ENCODE peak calls at places on chromosomes 4 and X, in six cellular contexts. A is body of pancreas, Q is thyroid gland, I is colonic mucosa, U is WTC11, B is Calu3. P is an unnamed sample.

GRCh38 chr4:152363086-152363485 is 172.8 kb downstream of the FBXW7 start:
- DNase-seq in Q (no peak), I (no peak), U (no peak), B (no peak), A (no peak), P (no peak)

GRCh38 chrX:107449490-107450175 is at the start of gene FRMPD3:
- DNase-seq in Q (peak), A (no peak), U (no peak), I (no peak), B (peak), P (no peak)

GRCh38 chr4:16165931-16166330 is 60.3 kb downstream of the TAPT1 start:
- DNase-seq in B (no peak), I (no peak), A (no peak), Q (no peak), U (no peak), P (no peak)

GRCh38 chr4:32268949-32269348 is 1548.8 kb downstream of the PCDH7 start:
- DNase-seq in I (no peak), B (no peak), Q (no peak), A (no peak), U (no peak), P (no peak)

GRCh38 chr4:8266088-8266487 is 3.5 kb upstream of the HTRA3 start:
- DNase-seq in A (no peak), U (no peak), I (no peak), Q (no peak), B (no peak), P (no peak)

GRCh38 chr4:187612211-187612780 is 383.3 kb upstream of the ZFP42 start:
- DNase-seq in A (no peak), I (no peak), B (no peak), U (no peak), Q (no peak), P (no peak)

GRCh38 chrX:15471016-15471415 is 22.1 kb downstream of the PIR start:
- DNase-seq in Q (peak), I (peak), A (peak), B (peak), U (peak), P (no peak)

GRCh38 chr4:127648061-127648460 is 15.3 kb downstream of the INTU start:
- DNase-seq in Q (peak), B (no peak), U (no peak), A (no peak), I (no peak), P (no peak)

GRCh38 chr4:163142246-163142645 is 24.4 kb downstream of the NAF1 start:
- DNase-seq in B (no peak), I (no peak), U (no peak), Q (no peak), A (no peak), P (no peak)

GRCh38 chr4:167234388-167234881 is at the start of gene SPOCK3:
- DNase-seq in U (peak), Q (peak), I (no peak), A (peak), B (peak), P (peak)

GRCh38 chr4:7242766-7243165 is 50.4 kb downstream of the SORCS2 start:
- DNase-seq in U (no peak), I (no peak), B (no peak), Q (no peak), A (no peak), P (no peak)

GRCh38 chr4:174629265-174629664 is 107.0 kb upstream of the HPGD start:
- DNase-seq in U (no peak), Q (no peak), A (no peak), B (no peak), I (no peak), P (no peak)

GRCh38 chr4:77073981-77074865 is 1.6 kb downstream of the CCNI start:
- DNase-seq in I (no peak), U (no peak), B (no peak), Q (no peak), A (no peak), P (no peak)

GRCh38 chr4:81562093-81562492 is 90.4 kb upstream of the RASGEF1B start:
- DNase-seq in I (no peak), Q (no peak), B (no peak), A (no peak), U (no peak), P (no peak)

GRCh38 chr4:161828061-161828460 is 335.7 kb downstream of the FSTL5 start:
- DNase-seq in U (no peak), Q (no peak), A (no peak), B (no peak), I (no peak), P (no peak)

GRCh38 chr4:147782087-147782781 is 50.3 kb downstream of the ARHGAP10 start:
- DNase-seq in A (no peak), Q (no peak), I (no peak), B (no peak), U (no peak), P (no peak)

GRCh38 chr4:42331914-42332368 is 65.3 kb upstream of the SHISA3 start:
- DNase-seq in A (no peak), Q (no peak), U (no peak), I (no peak), B (no peak), P (no peak)

GRCh38 chr4:41505161-41505653 is 32.8 kb upstream of the LIMCH1 start:
- DNase-seq in B (peak), I (no peak), Q (peak), U (no peak), A (peak), P (no peak)

GRCh38 chr4:113881256-113881655 is 98.2 kb downstream of the ARSJ start:
- DNase-seq in I (no peak), A (no peak), B (no peak), Q (no peak), U (no peak), P (no peak)

GRCh38 chrX:84729408-84729807 is 227.2 kb upstream of the HDX start:
- DNase-seq in I (no peak), A (no peak), U (no peak), B (no peak), Q (no peak), P (no peak)

GRCh38 chrX:19127649-19128168 is 5.4 kb upstream of the ADGRG2 start:
- DNase-seq in I (no peak), Q (no peak), U (no peak), A (no peak), B (no peak), P (no peak)

GRCh38 chr4:169005453-169006099 is 4.5 kb downstream of the CBR4 start:
- DNase-seq in Q (no peak), I (no peak), A (no peak), U (no peak), B (no peak), P (no peak)

GRCh38 chrX:16828126-16828908 is 41.8 kb downstream of the RBBP7 start:
- DNase-seq in U (no peak), Q (peak), I (no peak), A (peak), B (no peak), P (no peak)

DNA sequence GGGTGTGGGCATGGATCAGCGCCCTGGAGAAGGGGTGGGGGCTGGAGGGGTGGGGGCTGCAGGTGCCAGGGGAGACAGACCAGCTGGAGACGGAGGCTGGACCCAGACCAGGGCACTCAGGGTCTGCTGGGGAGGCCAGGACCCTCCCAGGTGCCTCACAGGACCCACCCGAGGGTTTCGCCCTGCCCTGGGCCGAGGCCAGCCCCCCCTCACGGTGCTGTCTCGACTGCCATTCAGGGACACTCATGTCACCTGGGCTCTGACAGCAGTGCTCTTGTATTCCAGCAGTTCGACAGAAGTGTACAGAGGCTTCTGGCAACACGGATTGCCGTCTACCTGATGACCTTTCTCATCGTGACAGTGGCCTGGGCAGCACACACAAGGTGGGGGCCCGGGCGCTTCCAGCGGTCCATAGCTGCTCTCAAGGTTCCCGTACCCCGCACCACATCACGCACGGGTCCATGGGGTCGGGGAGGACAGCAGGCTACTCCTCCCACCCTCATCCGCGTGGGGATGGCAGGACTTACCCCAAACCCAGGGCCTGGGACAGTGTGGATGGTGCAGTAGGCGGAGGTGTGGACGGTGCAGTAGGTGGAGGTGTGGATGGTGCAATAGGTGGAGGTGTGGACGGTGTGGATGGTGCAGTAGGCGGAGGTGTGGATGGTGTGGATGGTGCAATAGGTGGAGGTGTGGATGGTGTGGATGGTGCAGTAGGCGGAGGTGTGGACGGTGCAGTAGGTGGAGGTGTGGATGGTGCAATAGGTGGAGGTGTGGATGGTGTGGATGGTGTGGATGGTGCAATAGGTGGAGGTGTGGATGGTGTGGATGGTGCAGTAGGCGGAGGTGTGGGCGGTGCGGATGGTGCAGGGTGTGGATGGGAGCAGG is 18.1 kb downstream of the TMEM175 start:
- DNase-seq in A (no peak), Q (no peak), I (peak), B (no peak), U (no peak), P (peak)
- TF ChIP-seq CTCF in A (no peak), Q (no peak), I (no peak), B (no peak), U (no peak), P (no peak)

GRCh38 chrX:102892103-102892502 is 45.0 kb upstream of the RAB40AL start:
- DNase-seq in Q (no peak), A (no peak), U (no peak), I (no peak), B (no peak), P (no peak)
- TF ChIP-seq CTCF in Q (no peak), A (no peak), U (no peak), I (no peak), B (no peak), P (no peak)

DNA sequence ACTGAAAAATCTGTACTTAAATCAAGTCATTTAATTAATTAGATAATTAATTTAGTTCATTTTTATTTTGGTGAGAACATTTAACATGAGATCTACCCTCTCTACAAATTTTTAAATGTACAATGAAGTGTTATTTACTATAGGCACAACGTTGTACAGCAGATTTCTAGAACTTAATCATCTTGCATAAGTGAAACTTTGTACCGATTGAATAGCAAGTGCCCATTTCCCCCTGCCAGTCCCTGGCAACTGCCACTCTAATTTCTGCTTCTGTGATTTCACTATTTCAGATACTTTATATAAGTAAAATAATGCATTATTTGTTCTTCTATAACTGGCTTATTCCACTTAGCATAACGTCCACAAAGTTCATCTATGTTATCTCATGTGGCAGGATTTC is 50.1 kb upstream of the SYTL5 start:
- DNase-seq in B (no peak), I (no peak), A (no peak), Q (no peak), U (no peak), P (no peak)
- TF ChIP-seq CTCF in B (no peak), I (no peak), A (no peak), Q (no peak), U (no peak), P (no peak)

DNA sequence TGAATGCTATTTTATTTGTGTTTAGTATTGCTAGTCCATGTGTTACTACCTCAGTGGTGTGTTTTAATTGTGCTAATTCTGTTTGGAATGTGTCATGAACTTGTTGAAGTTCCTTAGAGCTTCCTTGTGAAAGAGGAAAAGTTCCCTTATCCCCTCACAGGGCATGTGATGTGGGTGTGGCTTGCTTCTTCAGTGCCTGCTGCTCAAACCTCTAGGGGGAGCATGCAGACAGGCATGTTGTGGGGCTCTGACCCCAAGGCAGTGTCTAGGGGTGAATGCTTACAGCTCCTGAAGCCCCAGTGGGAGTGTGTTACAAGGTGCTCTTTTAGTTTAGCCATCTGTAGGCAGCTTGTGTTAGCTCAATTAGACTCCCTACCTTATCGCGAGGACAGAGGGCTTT is 86.5 kb downstream of the MAGED4 start:
- DNase-seq in B (peak), Q (no peak), I (no peak), U (peak), A (peak), P (no peak)
- TF ChIP-seq CTCF in B (peak), Q (no peak), I (no peak), U (no peak), A (peak), P (peak)

GRCh38 chr4:183659029-183659870 is at the start of the genes RWDD4 and TRAPPC11:
- DNase-seq in U (peak), I (peak), B (peak), A (peak), Q (peak), P (peak)

GRCh38 chr4:183659919-183660318 is 826 bp downstream of the TRAPPC11 start:
- DNase-seq in A (no peak), Q (no peak), U (no peak), B (no peak), I (no peak), P (no peak)

GRCh38 chr4:183657564-183657963 is 1.4 kb downstream of the RWDD4 start:
- DNase-seq in U (no peak), I (no peak), Q (no peak), B (no peak), A (no peak), P (no peak)

DNA sequence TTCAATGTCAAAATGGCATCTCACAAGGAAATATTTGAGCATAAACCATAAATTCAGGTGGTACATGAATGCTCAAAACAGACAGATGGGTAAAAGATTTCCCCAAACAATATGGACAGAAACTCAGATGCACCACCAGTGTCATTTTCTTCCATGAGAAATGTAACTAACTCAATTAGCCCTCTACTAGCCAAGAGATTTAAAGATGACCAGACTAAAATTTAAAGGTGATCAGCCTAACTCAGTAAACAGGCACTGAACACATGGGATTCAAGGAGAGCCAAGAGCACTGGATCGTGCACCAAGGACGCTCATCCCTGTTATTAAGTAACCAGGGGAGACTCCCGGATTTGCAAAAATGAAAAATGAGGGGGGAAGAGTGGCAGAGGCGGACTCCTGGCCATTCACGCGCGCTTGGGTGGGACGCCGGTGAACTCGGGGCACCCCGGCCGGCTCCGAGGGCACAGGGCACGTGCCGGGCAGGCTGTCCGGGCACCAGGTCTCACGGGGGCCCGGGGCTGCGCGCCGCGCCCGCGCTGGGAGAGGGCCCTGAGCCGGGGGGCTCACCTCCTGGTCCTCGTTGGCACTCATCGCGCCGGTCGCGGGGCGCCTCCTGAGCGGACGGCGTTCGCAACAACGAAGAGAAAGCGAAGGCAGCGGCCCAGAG is 490 bp downstream of the RWDD4 start:
- DNase-seq in U (peak), I (peak), A (peak), B (no peak), Q (peak), P (no peak)
- TF ChIP-seq CTCF in U (no peak), I (no peak), A (no peak), B (no peak), Q (no peak), P (peak)

DNA sequence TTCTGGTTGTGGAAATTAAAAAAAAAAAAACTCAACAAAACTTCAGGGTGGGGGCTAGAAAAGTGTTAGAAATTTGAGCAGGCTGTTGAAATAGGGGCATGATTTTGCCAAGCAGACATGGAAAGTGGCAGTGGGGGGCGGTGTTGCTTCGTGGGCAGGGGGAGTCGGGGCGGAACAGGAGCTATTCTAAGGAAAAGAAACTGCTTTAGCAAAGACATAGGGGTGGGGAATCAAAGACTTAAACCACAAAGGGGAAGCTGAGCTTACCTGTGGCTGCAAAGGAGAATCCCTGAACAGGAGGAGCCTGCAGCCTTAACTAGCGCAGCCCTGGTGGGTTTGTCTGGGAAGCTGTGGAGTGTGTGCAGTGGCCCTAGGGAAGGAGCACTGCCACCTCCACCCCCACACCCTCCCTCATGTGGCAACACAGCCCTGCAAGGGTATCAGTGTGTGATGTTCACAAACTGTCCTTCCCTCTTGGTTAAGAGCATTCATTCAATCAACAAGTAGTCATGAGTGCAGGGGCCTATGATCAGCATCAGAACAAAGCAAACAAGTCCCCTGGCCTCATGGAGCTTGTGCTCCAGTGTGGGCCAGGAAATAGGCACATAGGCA is 20.5 kb downstream of the SEL1L3 start:
- DNase-seq in A (no peak), U (peak), B (no peak), I (no peak), Q (no peak), P (no peak)
- TF ChIP-seq CTCF in A (no peak), U (no peak), B (no peak), I (peak), Q (no peak), P (peak)

GRCh38 chr4:98506462-98507132 is 151.8 kb downstream of the TSPAN5 start:
- DNase-seq in Q (no peak), I (no peak), U (peak), B (peak), A (peak), P (no peak)
- TF ChIP-seq CTCF in Q (peak), I (no peak), U (peak), B (no peak), A (peak), P (peak)